ENCODE peak calls at places on chromosomes 1 and 21, in four cellular contexts. T is stomach, I is left lung, L is psoas muscle. B is an unnamed sample.

GRCh38 chr1:200139661-200140250 is 112.2 kb downstream of the NR5A2 start:
- DNase-seq in T (no peak), I (no peak), L (no peak), B (peak; percentile 72)

GRCh38 chr1:50667710-50668356 is 244.6 kb upstream of the DMRTA2 start:
- DNase-seq in T (no peak), I (no peak), L (no peak), B (no peak)

GRCh38 chr1:211928222-211928856 is 97.8 kb upstream of the LPGAT1 start:
- DNase-seq in T (peak; percentile 40), I (no peak), L (no peak), B (no peak)

GRCh38 chr21:27645285-27645684 is 678.4 kb upstream of the ADAMTS5 start:
- DNase-seq in T (no peak), I (no peak), L (no peak), B (no peak)

GRCh38 chr1:230270185-230270939 is 155.8 kb downstream of the PGBD5 start:
- DNase-seq in T (no peak), I (peak; percentile 13), L (no peak), B (no peak)

GRCh38 chr21:42187976-42188653 is 30.8 kb upstream of the ABCG1 start:
- DNase-seq in T (peak; percentile 50), I (no peak), L (no peak), B (peak; percentile 93)

GRCh38 chr1:22350171-22350961 is 101.3 kb upstream of the ZBTB40 start:
- DNase-seq in T (no peak), I (no peak), L (no peak), B (no peak)

GRCh38 chr21:15066231-15066577 is 1.4 kb upstream of the NRIP1 start:
- DNase-seq in T (no peak), I (no peak), L (no peak), B (no peak)

GRCh38 chr1:25204797-25205441 is 27.4 kb downstream of the SYF2 start:
- DNase-seq in T (no peak), I (no peak), L (no peak), B (peak; percentile 59)

GRCh38 chr1:50968884-50969610 is 998 bp upstream of the CDKN2C start:
- DNase-seq in T (peak; percentile 56), I (peak; percentile 93), L (peak; percentile 74), B (no peak)

GRCh38 chr1:74323937-74324473 is 88.8 kb downstream of the TNNI3K start:
- DNase-seq in T (no peak), I (no peak), L (no peak), B (no peak)

GRCh38 chr1:21051177-21051576 is 125.5 kb downstream of the EIF4G3 start:
- DNase-seq in T (no peak), I (no peak), L (no peak), B (no peak)

GRCh38 chr1:113879459-113880038 is 7.8 kb downstream of the BCL2L15 start:
- DNase-seq in T (no peak), I (no peak), L (no peak), B (no peak)

GRCh38 chr1:239909894-239910293 is 181.8 kb upstream of the FMN2 start:
- DNase-seq in T (no peak), I (peak; percentile 93), L (peak; percentile 82), B (no peak)

GRCh38 chr1:66431999-66432398 is 102.0 kb upstream of the SGIP1 start:
- DNase-seq in T (no peak), I (no peak), L (no peak), B (peak; percentile 79)

GRCh38 chr1:29282924-29283803 is 46.8 kb downstream of the PTPRU start:
- DNase-seq in T (no peak), I (no peak), L (peak; percentile 69), B (peak; percentile 30)

GRCh38 chr1:81681570-81681969 is 119.2 kb upstream of the ADGRL2 start:
- DNase-seq in T (peak; percentile 35), I (no peak), L (no peak), B (peak; percentile 50)

GRCh38 chr1:66546045-66546810 is 12.3 kb downstream of the SGIP1 start:
- DNase-seq in T (no peak), I (no peak), L (no peak), B (no peak)

GRCh38 chr1:206932271-206932670 is 10.5 kb upstream of the FCMR start:
- DNase-seq in T (no peak), I (no peak), L (no peak), B (no peak)

DNA sequence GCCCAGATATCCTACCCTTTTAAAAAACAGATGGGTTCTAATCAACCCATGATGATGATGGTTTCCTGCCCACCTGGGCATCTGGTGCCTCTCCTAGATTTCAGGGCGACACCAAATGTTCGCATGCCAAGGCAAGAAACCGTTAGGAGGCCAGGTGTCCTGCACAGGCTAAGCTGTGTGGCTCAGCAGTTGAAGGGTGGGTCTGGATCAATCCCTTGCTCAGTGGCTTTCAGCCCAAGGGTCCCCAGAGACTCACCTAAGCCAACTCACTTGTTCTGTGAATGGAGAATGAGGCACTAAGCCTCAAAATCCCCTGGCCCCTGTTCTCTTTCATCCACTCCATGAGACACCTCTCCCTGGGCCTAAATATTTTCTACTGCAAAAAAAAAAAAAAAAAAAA is 169.1 kb upstream of the EDN2 start:
- DNase-seq in T (no peak), I (no peak), L (no peak), B (no peak)
- H3K27ac ChIP-seq in T (no peak overlapping the region), I (no peak overlapping the region), L (no peak overlapping the region), B (no peak overlapping the region)

GRCh38 chr1:203524152-203524551 is 30.2 kb downstream of the OPTC start:
- DNase-seq in T (no peak), I (no peak), L (no peak), B (no peak)

GRCh38 chr1:203526572-203526971 is 32.6 kb downstream of the OPTC start:
- DNase-seq in T (no peak), I (no peak), L (no peak), B (no peak)

GRCh38 chr1:203523667-203524066 is 29.7 kb downstream of the OPTC start:
- DNase-seq in T (no peak), I (no peak), L (no peak), B (no peak)

GRCh38 chr1:203525685-203526084 is 31.7 kb downstream of the OPTC start:
- DNase-seq in T (no peak), I (no peak), L (no peak), B (no peak)

GRCh38 chr1:203524824-203525223 is 30.9 kb downstream of the OPTC start:
- DNase-seq in T (no peak), I (no peak), L (no peak), B (no peak)
- H3K27ac ChIP-seq in T (peak overlapping the region; percentile 55), I (no peak overlapping the region), L (no peak overlapping the region), B (no peak overlapping the region)

GRCh38 chr1:56374026-56374974 is 205.1 kb downstream of the PLPP3 start:
- DNase-seq in T (no peak), I (no peak), L (peak; percentile 69), B (no peak)
- H3K27ac ChIP-seq in T (no peak overlapping the region), I (no peak overlapping the region), L (peak overlapping the region; percentile 86), B (no peak overlapping the region)

GRCh38 chr1:145778146-145778540 is 45.8 kb downstream of the RNF115 start:
- DNase-seq in T (no peak), I (no peak), L (no peak), B (no peak)
- H3K27ac ChIP-seq in T (no peak overlapping the region), I (no peak overlapping the region), L (peak overlapping the region; percentile 47), B (no peak overlapping the region)

GRCh38 chr21:34846214-34846575 is 177.4 kb downstream of the CLIC6 start:
- DNase-seq in T (no peak), I (no peak), L (no peak), B (no peak)
- H3K27ac ChIP-seq in T (peak overlapping the region; percentile 85), I (peak overlapping the region; percentile 66), L (peak overlapping the region; percentile 93), B (peak overlapping the region; percentile 46)

GRCh38 chr1:38872401-38873026 is 634 bp downstream of the MYCBP start:
- DNase-seq in T (peak; percentile 27), I (no peak), L (no peak), B (peak; percentile 66)
- H3K27ac ChIP-seq in T (peak overlapping the region; percentile 73), I (no peak overlapping the region), L (peak overlapping the region; percentile 77), B (peak overlapping the region; percentile 9)

DNA sequence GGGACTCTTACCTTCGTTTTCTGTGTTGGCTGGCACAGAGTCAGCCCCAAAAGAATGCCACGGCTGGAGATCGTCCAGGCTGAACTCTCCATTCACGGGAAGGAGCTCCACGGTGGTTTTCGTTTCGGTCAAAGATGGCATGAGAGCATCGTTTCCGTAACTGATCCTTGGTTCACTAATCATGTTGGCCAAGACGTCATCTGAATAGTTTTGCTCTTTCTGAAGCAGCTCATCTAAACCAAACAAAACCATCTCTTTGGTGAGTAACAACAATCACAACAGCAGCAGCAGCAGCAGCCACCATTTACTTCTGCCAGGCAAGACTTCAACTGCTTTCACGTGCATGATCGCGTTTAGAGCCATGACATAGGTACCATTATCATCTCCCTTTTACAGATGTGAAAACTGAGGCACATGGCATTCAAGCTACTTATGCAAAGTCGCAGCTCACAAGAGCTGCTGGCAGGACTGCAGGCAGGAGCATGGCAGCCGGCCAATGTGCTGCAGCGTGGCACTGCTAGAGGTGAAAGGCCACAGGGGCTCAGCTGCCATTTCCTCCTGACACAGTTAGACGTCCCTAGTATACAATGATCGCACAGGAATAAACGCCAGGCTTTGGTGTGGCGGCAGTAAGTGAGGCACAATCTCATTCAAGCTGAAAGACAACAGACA is 177.1 kb downstream of the GABPA start:
- DNase-seq in T (peak; percentile 77), I (no peak), L (no peak), B (no peak)
- H3K27ac ChIP-seq in T (no peak overlapping the region), I (no peak overlapping the region), L (no peak overlapping the region), B (no peak overlapping the region)

GRCh38 chr1:77538956-77539509 is 143.4 kb downstream of the ZZZ3 start:
- DNase-seq in T (no peak), I (no peak), L (no peak), B (no peak)
- H3K27ac ChIP-seq in T (peak overlapping the region; percentile 22), I (peak overlapping the region; percentile 65), L (peak overlapping the region; percentile 24), B (no peak overlapping the region)

GRCh38 chr1:23570001-23570691 is 10.8 kb upstream of the ID3 start:
- DNase-seq in T (no peak), I (no peak), L (no peak), B (no peak)

GRCh38 chr1:23567629-23567995 is 8.3 kb upstream of the ID3 start:
- DNase-seq in T (no peak), I (no peak), L (no peak), B (no peak)

GRCh38 chr1:23566304-23566703 is 7.0 kb upstream of the ID3 start:
- DNase-seq in T (no peak), I (no peak), L (no peak), B (no peak)

GRCh38 chr1:23568608-23569383 is 9.5 kb upstream of the ID3 start:
- DNase-seq in T (no peak), I (no peak), L (no peak), B (no peak)

GRCh38 chr1:23567996-23568607 is 8.8 kb upstream of the ID3 start:
- DNase-seq in T (no peak), I (peak; percentile 76), L (no peak), B (no peak)
- H3K27ac ChIP-seq in T (peak overlapping the region; percentile 88), I (peak overlapping the region; percentile 82), L (peak overlapping the region; percentile 75), B (no peak overlapping the region)

GRCh38 chr1:93613895-93614294 is 67.7 kb downstream of the BCAR3 start:
- DNase-seq in T (peak; percentile 54), I (no peak), L (no peak), B (no peak)
- H3K27ac ChIP-seq in T (peak overlapping the region; percentile 87), I (peak overlapping the region; percentile 42), L (peak overlapping the region; percentile 86), B (no peak overlapping the region)

B was measured in MM.1S.